ENCODE peak calls at places on chromosomes 2 and 18, in four cellular contexts. One of them, this sample, is unnamed.

GRCh38 chr2:201174687-201175086 is 8.3 kb upstream of the CASP10 start:
- DNase-seq in caudate nucleus: no peak
- DNase-seq in body of pancreas: no peak
- DNase-seq in cerebellar cortex: no peak
- DNase-seq in this sample: no peak

GRCh38 chr2:240561325-240561971 is 1.3 kb downstream of the DUSP28 start:
- DNase-seq in cerebellar cortex: no peak
- DNase-seq in body of pancreas: no peak
- DNase-seq in caudate nucleus: no peak
- DNase-seq in this sample: no peak

GRCh38 chr2:178112202-178113152 is at the start of gene RBM45:
- DNase-seq in caudate nucleus: peak
- DNase-seq in body of pancreas: peak
- DNase-seq in cerebellar cortex: peak
- DNase-seq in this sample: peak

GRCh38 chr2:199772693-199772976 is 78.4 kb downstream of the FTCDNL1 start:
- DNase-seq in body of pancreas: no peak
- DNase-seq in cerebellar cortex: no peak
- DNase-seq in caudate nucleus: no peak
- DNase-seq in this sample: no peak

GRCh38 chr2:155643056-155643775 is 689.3 kb downstream of the NR4A2 start:
- DNase-seq in caudate nucleus: no peak
- DNase-seq in body of pancreas: no peak
- DNase-seq in cerebellar cortex: peak
- DNase-seq in this sample: no peak

GRCh38 chr2:98281607-98282006 is 64.6 kb upstream of the CNGA3 start:
- DNase-seq in cerebellar cortex: no peak
- DNase-seq in caudate nucleus: no peak
- DNase-seq in body of pancreas: no peak
- DNase-seq in this sample: peak

GRCh38 chr2:41782306-41783158 is 265.3 kb upstream of the PKDCC start:
- DNase-seq in caudate nucleus: no peak
- DNase-seq in cerebellar cortex: peak
- DNase-seq in body of pancreas: peak
- DNase-seq in this sample: peak

GRCh38 chr2:44120428-44120827 is 48.2 kb upstream of the PPM1B start:
- DNase-seq in cerebellar cortex: no peak
- DNase-seq in body of pancreas: no peak
- DNase-seq in caudate nucleus: no peak
- DNase-seq in this sample: no peak

GRCh38 chr2:45329045-45329677 is 281.9 kb downstream of the SRBD1 start:
- DNase-seq in cerebellar cortex: no peak
- DNase-seq in body of pancreas: no peak
- DNase-seq in caudate nucleus: no peak
- DNase-seq in this sample: no peak

GRCh38 chr2:128736689-128737545 is 418.2 kb upstream of the HS6ST1 start:
- DNase-seq in caudate nucleus: peak
- DNase-seq in body of pancreas: peak
- DNase-seq in cerebellar cortex: peak
- DNase-seq in this sample: peak

GRCh38 chr18:814300-815084 is 2.5 kb upstream of the YES1 start:
- DNase-seq in body of pancreas: no peak
- DNase-seq in cerebellar cortex: peak
- DNase-seq in caudate nucleus: no peak
- DNase-seq in this sample: no peak

GRCh38 chr2:15160602-15161001 is 400.5 kb downstream of the NBAS start:
- DNase-seq in cerebellar cortex: no peak
- DNase-seq in caudate nucleus: no peak
- DNase-seq in body of pancreas: no peak
- DNase-seq in this sample: no peak

GRCh38 chr2:67646714-67647333 is 249.7 kb downstream of the ETAA1 start:
- DNase-seq in cerebellar cortex: no peak
- DNase-seq in body of pancreas: no peak
- DNase-seq in caudate nucleus: no peak
- DNase-seq in this sample: peak

GRCh38 chr2:18971628-18972027 is 382.3 kb upstream of the NT5C1B start:
- DNase-seq in body of pancreas: no peak
- DNase-seq in cerebellar cortex: no peak
- DNase-seq in caudate nucleus: no peak
- DNase-seq in this sample: no peak

GRCh38 chr2:55311444-55311870 is 42.4 kb upstream of the MTIF2 start:
- DNase-seq in caudate nucleus: no peak
- DNase-seq in body of pancreas: no peak
- DNase-seq in cerebellar cortex: no peak
- DNase-seq in this sample: no peak

GRCh38 chr18:36128907-36129299 is 237 bp downstream of the SLC39A6 start:
- DNase-seq in caudate nucleus: no peak
- DNase-seq in cerebellar cortex: no peak
- DNase-seq in body of pancreas: no peak
- DNase-seq in this sample: no peak

GRCh38 chr2:38168710-38169480 is 92.9 kb upstream of the CYP1B1 start:
- DNase-seq in body of pancreas: no peak
- DNase-seq in caudate nucleus: no peak
- DNase-seq in cerebellar cortex: no peak
- DNase-seq in this sample: no peak

GRCh38 chr2:108195133-108195439 is 44.7 kb upstream of the SULT1C3 start:
- DNase-seq in cerebellar cortex: no peak
- DNase-seq in body of pancreas: no peak
- DNase-seq in caudate nucleus: no peak
- DNase-seq in this sample: no peak

GRCh38 chr18:28158083-28158581 is 18.8 kb downstream of the CDH2 start:
- DNase-seq in caudate nucleus: no peak
- DNase-seq in cerebellar cortex: no peak
- DNase-seq in body of pancreas: no peak
- DNase-seq in this sample: peak

GRCh38 chr2:195535911-195536522 is 121.0 kb upstream of the SLC39A10 start:
- DNase-seq in caudate nucleus: peak
- DNase-seq in cerebellar cortex: no peak
- DNase-seq in body of pancreas: peak
- DNase-seq in this sample: peak

GRCh38 chr2:205696541-205697441 is 14.5 kb downstream of the NRP2 start:
- DNase-seq in body of pancreas: no peak
- DNase-seq in caudate nucleus: peak
- DNase-seq in cerebellar cortex: no peak
- DNase-seq in this sample: peak

GRCh38 chr2:100033976-100034375 is 108.4 kb downstream of the AFF3 start:
- DNase-seq in caudate nucleus: no peak
- DNase-seq in body of pancreas: no peak
- DNase-seq in cerebellar cortex: no peak
- DNase-seq in this sample: no peak

GRCh38 chr2:54728669-54729120 is 5.2 kb downstream of the EML6 start:
- DNase-seq in caudate nucleus: no peak
- DNase-seq in cerebellar cortex: no peak
- DNase-seq in body of pancreas: no peak
- DNase-seq in this sample: peak

GRCh38 chr2:57881998-57882884 is 164.4 kb upstream of the VRK2 start:
- DNase-seq in caudate nucleus: no peak
- DNase-seq in cerebellar cortex: no peak
- DNase-seq in body of pancreas: no peak
- DNase-seq in this sample: no peak

GRCh38 chr2:224284134-224284946 is 117.6 kb downstream of the FAM124B start:
- DNase-seq in cerebellar cortex: peak
- DNase-seq in caudate nucleus: no peak
- DNase-seq in body of pancreas: peak
- DNase-seq in this sample: peak

GRCh38 chr2:107361951-107362350 is 464.7 kb upstream of the RGPD4 start:
- DNase-seq in caudate nucleus: no peak
- DNase-seq in body of pancreas: no peak
- DNase-seq in cerebellar cortex: no peak
- DNase-seq in this sample: no peak

GRCh38 chr18:11861583-11862288 is 10.5 kb downstream of the CHMP1B start:
- DNase-seq in body of pancreas: no peak
- DNase-seq in caudate nucleus: no peak
- DNase-seq in cerebellar cortex: no peak
- DNase-seq in this sample: no peak

GRCh38 chr2:118846667-118847446 is 591 bp downstream of the EN1 start:
- DNase-seq in body of pancreas: no peak
- DNase-seq in caudate nucleus: no peak
- DNase-seq in cerebellar cortex: no peak
- DNase-seq in this sample: no peak

GRCh38 chr2:117674172-117674571 is 140.3 kb upstream of the DDX18 start:
- DNase-seq in body of pancreas: no peak
- DNase-seq in caudate nucleus: no peak
- DNase-seq in cerebellar cortex: no peak
- DNase-seq in this sample: no peak

GRCh38 chr2:114192362-114192761 is 250.1 kb upstream of the DPP10 start:
- DNase-seq in body of pancreas: no peak
- DNase-seq in cerebellar cortex: no peak
- DNase-seq in caudate nucleus: no peak
- DNase-seq in this sample: no peak

GRCh38 chr18:50806208-50806616 is 13.6 kb downstream of the MRO start:
- DNase-seq in body of pancreas: peak
- DNase-seq in caudate nucleus: no peak
- DNase-seq in cerebellar cortex: no peak
- DNase-seq in this sample: peak

GRCh38 chr18:62177271-62177670 is 9.6 kb downstream of the PIGN start:
- DNase-seq in body of pancreas: no peak
- DNase-seq in caudate nucleus: no peak
- DNase-seq in cerebellar cortex: no peak
- DNase-seq in this sample: no peak

This sample was measured in Ammon's horn.